ENCODE peak calls at places on chromosomes 16 and 17, in six cellular contexts. Z is fibroblast of mammary gland, A is fibroblast of the aortic adventitia, Y is astrocyte, R is AG04450, F is GM20000. V is an unnamed sample.

GRCh38 chr16:84382396-84382795 is 14.1 kb downstream of the ATP2C2 start:
- DNase-seq in F (no peak), Z (no peak), Y (no peak), R (no peak), A (no peak), V (no peak)

GRCh38 chr16:84806256-84806889 is 13.4 kb upstream of the CRISPLD2 start:
- DNase-seq in R (peak; percentile 71), Z (peak; percentile 89), F (peak; percentile 53), A (peak; percentile 82), Y (peak; percentile 92), V (peak; percentile 66)

GRCh38 chr17:74994440-74994839 is 7.0 kb downstream of the CDR2L start:
- DNase-seq in R (no peak), Y (peak; percentile 77), Z (peak; percentile 64), A (peak; percentile 61), F (no peak), V (no peak)

GRCh38 chr17:18026408-18026776 is 12.6 kb downstream of the ATPAF2 start:
- DNase-seq in R (no peak), F (no peak), A (peak; percentile 58), Y (peak; percentile 73), Z (peak; percentile 64), V (no peak)

GRCh38 chr17:48471807-48472484 is 41.9 kb upstream of the SKAP1 start:
- DNase-seq in F (no peak), Y (no peak), A (no peak), R (no peak), Z (no peak), V (no peak)

GRCh38 chr17:59230765-59231164 is 10.5 kb downstream of the GDPD1 start:
- DNase-seq in A (no peak), F (no peak), Y (no peak), Z (no peak), R (no peak), V (no peak)

GRCh38 chr17:81339502-81340296 is 44.6 kb upstream of the SLC38A10 start:
- DNase-seq in Z (no peak), F (no peak), R (no peak), Y (no peak), A (no peak), V (peak; percentile 68)

GRCh38 chr17:28018439-28019070 is 23.9 kb upstream of the NLK start:
- DNase-seq in R (no peak), A (peak; percentile 58), Z (peak; percentile 60), Y (peak; percentile 11), F (no peak), V (no peak)

GRCh38 chr16:58862334-58863024 is 128.4 kb upstream of the GOT2 start:
- DNase-seq in A (no peak), Y (no peak), Z (no peak), F (no peak), R (no peak), V (no peak)

GRCh38 chr17:77769215-77769614 is 189.3 kb upstream of the TNRC6C start:
- DNase-seq in F (no peak), A (no peak), R (no peak), Y (peak; percentile 25), Z (peak; percentile 25), V (no peak)

GRCh38 chr17:16343569-16343968 is 9.7 kb downstream of the CENPV start:
- DNase-seq in R (no peak), F (no peak), A (no peak), Y (no peak), Z (no peak), V (no peak)

GRCh38 chr16:648071-648785 is 937 bp upstream of the WDR90 start:
- DNase-seq in R (no peak), Z (no peak), A (peak; percentile 13), F (peak; percentile 83), Y (no peak), V (peak; percentile 88)

GRCh38 chr16:76268824-76269223 is 8.4 kb upstream of the CNTNAP4 start:
- DNase-seq in R (no peak), Y (no peak), F (no peak), A (no peak), Z (no peak), V (no peak)

GRCh38 chr16:71565812-71566700 is 10.8 kb downstream of the TAT start:
- DNase-seq in F (no peak), Y (no peak), R (no peak), Z (no peak), A (no peak), V (no peak)

GRCh38 chr17:11485802-11486421 is 112.4 kb upstream of the DNAH9 start:
- DNase-seq in A (no peak), Z (no peak), Y (no peak), R (no peak), F (no peak), V (no peak)

GRCh38 chr16:35431829-35432663 is 1972.6 kb downstream of the TP53TG3F start:
- DNase-seq in F (no peak), R (no peak), Y (no peak), A (no peak), Z (no peak), V (no peak)

GRCh38 chr17:68587026-68587425 is 14.1 kb downstream of the FAM20A start:
- DNase-seq in F (no peak), R (no peak), Y (no peak), A (no peak), Z (no peak), V (no peak)

GRCh38 chr17:35735036-35735805 is 3.8 kb downstream of the RASL10B start:
- DNase-seq in Y (no peak), R (no peak), F (peak; percentile 21), Z (no peak), A (no peak), V (no peak)

GRCh38 chr17:35732806-35733136 is 1.3 kb downstream of the RASL10B start:
- DNase-seq in A (no peak), F (no peak), Y (no peak), R (no peak), Z (no peak), V (no peak)

GRCh38 chr17:35733366-35733765 is 1.9 kb downstream of the RASL10B start:
- DNase-seq in R (no peak), F (peak; percentile 25), A (no peak), Z (no peak), Y (no peak), V (no peak)

GRCh38 chr17:35736236-35736635 is 4.8 kb downstream of the RASL10B start:
- DNase-seq in Z (no peak), Y (no peak), A (no peak), F (peak; percentile 18), R (no peak), V (no peak)

GRCh38 chr17:35734396-35734795 is 3.0 kb downstream of the RASL10B start:
- DNase-seq in Y (no peak), R (no peak), F (peak; percentile 20), A (no peak), Z (no peak), V (no peak)
- TF ChIP-seq CTCF in Y (no peak), R (no peak), F (no peak), A (no peak), Z (no peak), V (no peak)

DNA sequence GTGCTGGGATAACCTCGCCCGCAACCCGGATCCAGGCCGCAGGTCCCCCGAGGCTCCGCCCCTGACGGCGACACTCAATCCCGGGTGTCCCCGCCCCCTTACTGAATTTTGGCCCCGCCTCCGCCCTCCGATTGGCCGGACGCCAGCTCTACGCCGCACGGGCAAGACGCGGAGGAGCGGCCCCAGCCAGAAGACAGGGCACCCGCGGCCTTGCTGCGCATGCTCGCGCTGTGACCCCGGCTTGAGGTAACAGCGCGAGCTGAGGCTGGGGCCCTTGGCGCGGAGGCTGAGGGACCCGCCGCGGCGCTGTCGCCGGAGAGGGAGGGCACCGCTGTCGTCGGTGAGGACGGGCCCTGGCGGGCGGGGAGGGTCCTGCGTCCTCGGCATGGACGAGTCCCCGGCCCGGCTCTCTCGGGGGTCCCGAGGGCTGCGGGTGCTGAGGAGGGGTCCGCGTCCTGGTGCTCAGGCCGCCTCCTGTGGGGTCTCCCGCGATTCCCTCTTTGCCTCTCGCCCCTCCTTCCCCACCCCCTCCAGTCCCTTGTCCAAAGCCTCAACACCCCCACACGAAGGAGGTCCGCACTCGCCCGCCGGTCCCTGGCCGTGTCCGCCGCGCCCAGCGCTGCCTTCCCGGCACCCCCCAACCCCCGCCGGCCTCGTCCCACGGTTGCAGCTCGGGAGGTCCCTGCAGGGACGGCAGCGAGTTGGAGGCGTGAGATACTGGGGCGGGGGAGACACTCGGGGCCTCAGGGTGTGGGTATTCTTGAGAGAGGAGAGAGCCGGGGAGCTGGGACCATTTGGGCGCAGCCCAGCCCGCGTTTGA is at the start of gene FLYWCH2:
- DNase-seq in Y (peak; percentile 79), R (peak; percentile 91), A (peak; percentile 95), Z (peak; percentile 92), F (peak; percentile 97), V (peak; percentile 99)
- TF ChIP-seq CTCF in Y (no peak), R (no peak), A (no peak), Z (no peak), F (no peak), V (no peak)

GRCh38 chr16:89217388-89218191 is at the start of gene ZNF778:
- DNase-seq in A (peak; percentile 76), Y (peak; percentile 77), F (peak; percentile 96), Z (peak; percentile 75), R (peak; percentile 56), V (peak; percentile 87)
- TF ChIP-seq CTCF in A (no peak), Y (no peak), F (no peak), Z (no peak), R (no peak), V (no peak)

GRCh38 chr16:67668495-67669157 is 2.0 kb downstream of the C16orf86 start:
- DNase-seq in Y (no peak), R (no peak), A (no peak), F (no peak), Z (no peak), V (no peak)
- TF ChIP-seq CTCF in Y (peak; percentile 20), R (peak; percentile 1), A (no peak), F (peak; percentile 9), Z (peak; percentile 22), V (no peak)